ENCODE peak calls at places on chromosomes 3 and 15, in five cellular contexts. S is HepG2, I is K562, Q is GM23338, E is A549. B is an unnamed sample.
A peak's percentile ranks its signal among the peaks of the same experiment; 100 is the strongest.

GRCh38 chr3:126731044-126731443 is 27.0 kb downstream of the CHCHD6 start:
- DNase-seq in I (no peak), S (no peak), E (no peak), Q (no peak), B (no peak)

GRCh38 chr3:55412580-55412979 is 74.5 kb downstream of the WNT5A start:
- DNase-seq in Q (no peak), S (no peak), E (no peak), I (no peak), B (no peak)

GRCh38 chr3:162112719-162113118 is 616.1 kb downstream of the OTOL1 start:
- DNase-seq in I (no peak), S (no peak), Q (no peak), E (no peak), B (no peak)

GRCh38 chr15:39880718-39881387 is 39.2 kb downstream of the GPR176 start:
- DNase-seq in Q (no peak), I (no peak), S (no peak), E (no peak), B (no peak)

GRCh38 chr3:55013145-55013544 is 85.3 kb upstream of the LRTM1 start:
- DNase-seq in S (no peak), E (peak; percentile 2), Q (peak; percentile 17), I (no peak), B (no peak)

GRCh38 chr15:75718326-75718725 is 5.7 kb upstream of the CSPG4 start:
- DNase-seq in E (no peak), S (no peak), I (no peak), Q (no peak), B (no peak)

GRCh38 chr15:94576889-94577533 is 345.6 kb downstream of the MCTP2 start:
- DNase-seq in E (no peak), I (peak; percentile 46), S (peak; percentile 20), Q (peak; percentile 84), B (no peak)

GRCh38 chr3:195394024-195394423 is 48.8 kb downstream of the ACAP2 start:
- DNase-seq in I (no peak), E (no peak), S (no peak), Q (no peak), B (no peak)

GRCh38 chr3:124886168-124887051 is 755 bp downstream of the ITGB5 start:
- DNase-seq in E (peak; percentile 52), I (peak; percentile 63), Q (peak; percentile 72), S (peak; percentile 68), B (no peak)

GRCh38 chr3:133595341-133595740 is 21.9 kb downstream of the CDV3 start:
- DNase-seq in I (no peak), E (no peak), Q (no peak), S (no peak), B (no peak)

GRCh38 chr3:188510366-188510765 is 356.4 kb downstream of the LPP start:
- DNase-seq in I (no peak), Q (no peak), S (no peak), E (no peak), B (no peak)

GRCh38 chr3:15892311-15892710 is 94.5 kb upstream of the ANKRD28 start:
- DNase-seq in Q (no peak), S (no peak), E (no peak), I (no peak), B (no peak)

GRCh38 chr3:31733234-31733667 is 200.5 kb downstream of the STT3B start:
- DNase-seq in E (no peak), S (no peak), I (no peak), Q (no peak), B (no peak)

GRCh38 chr3:124780356-124780755 is 50.1 kb downstream of the UMPS start:
- DNase-seq in I (no peak), E (no peak), Q (peak; percentile 41), S (no peak), B (no peak)

GRCh38 chr3:129398803-129399144 is 29.7 kb downstream of the EFCAB12 start:
- DNase-seq in S (no peak), I (peak; percentile 35), Q (peak; percentile 22), E (no peak), B (no peak)

GRCh38 chr3:169350228-169350627 is 313.3 kb downstream of the MECOM start:
- DNase-seq in I (no peak), E (no peak), S (no peak), Q (no peak), B (no peak)

GRCh38 chr3:100796556-100796955 is 87.3 kb downstream of the TFG start:
- DNase-seq in S (no peak), E (no peak), I (no peak), Q (peak; percentile 53), B (peak; percentile 12)

GRCh38 chr3:87175662-87176230 is 51.4 kb upstream of the CHMP2B start:
- DNase-seq in S (no peak), I (no peak), Q (no peak), E (no peak), B (no peak)

GRCh38 chr3:132187746-132188145 is 129.5 kb upstream of the ACP3 start:
- DNase-seq in Q (no peak), E (no peak), I (no peak), S (no peak), B (no peak)

GRCh38 chr15:78012643-78013077 is 64.9 kb downstream of the TBC1D2B start:
- DNase-seq in Q (no peak), I (no peak), E (no peak), S (peak; percentile 66), B (no peak)

GRCh38 chr3:100665230-100665629 is 44.1 kb upstream of the TFG start:
- DNase-seq in I (no peak), E (no peak), Q (no peak), S (no peak), B (peak; percentile 3)

GRCh38 chr3:63937661-63938651 is 25.8 kb upstream of the SCAANT1 start:
- DNase-seq in Q (peak; percentile 21), S (peak; percentile 15), I (peak; percentile 8), E (no peak), B (peak; percentile 55)

GRCh38 chr3:99867594-99868437 is 50.2 kb downstream of the CMSS1 start:
- DNase-seq in Q (peak; percentile 67), I (no peak), S (no peak), E (no peak), B (no peak)

GRCh38 chr3:77620009-77620408 is 580.1 kb downstream of the ROBO2 start:
- DNase-seq in E (no peak), Q (no peak), I (no peak), S (no peak), B (no peak)

GRCh38 chr3:9067352-9067975 is 104.2 kb upstream of the RAD18 start:
- DNase-seq in Q (peak; percentile 86), S (peak; percentile 44), E (peak; percentile 59), I (peak; percentile 75), B (peak; percentile 11)

GRCh38 chr3:127275287-127275781 is 12.5 kb downstream of the PRR20G start:
- DNase-seq in S (no peak), E (no peak), I (no peak), Q (no peak), B (no peak)

GRCh38 chr15:40217166-40217785 is 21.6 kb upstream of the PAK6 start:
- DNase-seq in I (peak; percentile 70), S (peak; percentile 69), Q (peak; percentile 83), E (peak; percentile 38), B (peak; percentile 26)

GRCh38 chr3:141661229-141662196 is 76.6 kb upstream of the RNF7 start:
- DNase-seq in S (no peak), Q (no peak), E (no peak), I (no peak), B (no peak)

GRCh38 chr15:100593431-100593830 is 8.6 kb downstream of the LINS1 start:
- DNase-seq in I (no peak), Q (no peak), S (no peak), E (no peak), B (no peak)

GRCh38 chr3:51585871-51586270 is 47.4 kb downstream of the RAD54L2 start:
- DNase-seq in S (no peak), E (no peak), Q (no peak), I (no peak), B (no peak)

GRCh38 chr3:32411442-32411841 is 19.8 kb downstream of the CMTM7 start:
- DNase-seq in S (no peak), I (no peak), E (no peak), Q (no peak), B (no peak)

DNA sequence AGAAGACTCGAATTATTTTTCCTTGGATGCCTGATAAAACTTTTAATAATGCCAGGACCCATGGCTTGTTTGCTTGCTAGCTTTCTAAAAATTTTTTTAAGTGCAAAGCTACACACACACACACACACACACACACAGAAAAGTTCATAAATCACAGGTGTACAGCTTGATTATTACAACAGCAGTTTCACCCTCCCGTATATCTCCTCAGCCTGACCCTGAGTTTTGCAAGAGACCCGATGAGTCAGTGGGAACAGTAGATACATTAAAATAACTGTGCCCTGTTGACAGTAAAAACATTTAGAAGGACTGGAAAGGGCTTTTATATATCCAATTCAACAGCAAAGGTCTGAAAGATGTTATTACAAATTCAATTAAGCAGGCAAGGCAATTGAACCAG is 46.7 kb downstream of the EMC4 start:
- DNase-seq in E (no peak), Q (no peak), S (peak; percentile 3), I (no peak), B (no peak)
- TF ChIP-seq JUNB in E (peak; percentile 60), Q (no peak), S (no peak), I (no peak), B (no peak)

GRCh38 chr3:18121020-18121419 is 304.1 kb downstream of the SATB1 start:
- DNase-seq in S (no peak), Q (no peak), E (no peak), I (no peak), B (no peak)
- TF ChIP-seq JUNB in S (no peak), Q (no peak), E (no peak), I (no peak), B (no peak)

DNA sequence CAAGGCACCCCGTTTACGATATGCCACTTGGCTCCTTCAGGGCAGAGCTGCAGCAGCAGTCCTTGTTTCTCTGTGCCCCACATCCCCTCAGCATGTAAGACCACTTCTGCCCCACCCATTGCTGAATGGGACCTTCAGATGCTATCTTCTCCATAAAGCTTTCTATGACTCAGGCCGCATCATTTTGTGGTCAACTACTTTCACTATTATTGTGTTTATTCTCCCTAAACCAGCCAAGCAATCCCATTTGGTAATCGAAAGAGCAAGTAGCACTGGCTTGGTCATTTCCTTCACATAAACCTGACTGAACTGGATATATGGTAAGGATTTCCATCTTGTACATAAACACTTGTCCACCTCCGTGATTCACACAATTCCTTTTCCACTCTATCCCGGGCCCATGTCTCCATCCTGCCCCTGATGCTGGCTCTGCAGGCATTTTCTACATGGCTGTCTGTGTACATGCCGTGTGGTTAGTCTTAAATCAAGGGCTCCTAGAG is 25.7 kb downstream of the LIPC start:
- DNase-seq in S (no peak), Q (no peak), E (no peak), I (peak; percentile 34), B (peak; percentile 88)
- TF ChIP-seq JUNB in S (no peak), Q (no peak), E (no peak), I (no peak), B (peak; percentile 99)

DNA sequence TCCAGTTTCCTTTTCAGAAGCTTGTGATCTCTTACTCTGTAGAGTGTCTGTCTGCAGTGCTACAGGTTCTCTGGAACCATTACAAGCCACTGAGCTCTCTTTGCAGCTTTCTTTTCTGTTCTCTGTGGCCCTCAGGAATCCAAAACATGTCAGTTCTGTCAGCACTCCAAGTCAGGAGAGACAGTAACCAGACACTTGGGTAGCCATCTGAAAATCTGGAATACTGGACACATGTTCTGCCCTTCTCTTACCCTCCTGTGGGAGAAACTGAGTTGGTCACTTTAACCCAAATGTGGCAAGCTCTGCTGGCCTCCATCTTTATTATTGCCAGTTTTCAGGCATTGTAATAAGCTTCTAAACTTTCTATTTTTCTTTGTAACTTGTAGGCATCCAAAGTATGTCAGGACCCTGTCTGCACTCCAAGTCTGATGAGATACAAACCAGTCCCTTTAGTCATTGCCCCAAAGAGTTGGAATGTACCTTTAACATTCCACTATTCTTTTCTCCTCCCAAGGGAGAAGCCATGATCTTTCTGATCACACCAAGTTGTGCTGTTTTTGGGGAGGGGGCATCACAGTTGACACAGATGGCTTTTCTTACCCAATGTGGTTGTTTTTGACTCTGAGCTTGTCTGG is 183.7 kb downstream of the DPH6 start:
- DNase-seq in S (no peak), Q (no peak), I (no peak), E (no peak), B (no peak)
- TF ChIP-seq JUNB in S (no peak), Q (no peak), I (no peak), E (no peak), B (no peak)

B was measured in GM12878.